ENCODE peak calls at places on chromosomes 5 and 9, in seven cellular contexts. One of them, this sample, is unnamed.

GRCh38 chr5:40681351-40682311 is 1.9 kb downstream of the PTGER4 start:
- DNase-seq in omental fat pad: no peak
- DNase-seq in CD8-positive, alpha-beta T cell: no peak
- DNase-seq in neural crest cell: peak
- DNase-seq in psoas muscle: peak
- DNase-seq in BJ: no peak
- DNase-seq in GM23338: peak
- DNase-seq in this sample: peak

GRCh38 chr5:763998-764781 is 20.3 kb downstream of the ZDHHC11B start:
- DNase-seq in omental fat pad: no peak
- DNase-seq in CD8-positive, alpha-beta T cell: no peak
- DNase-seq in neural crest cell: no peak
- DNase-seq in psoas muscle: peak
- DNase-seq in BJ: no peak
- DNase-seq in GM23338: no peak
- DNase-seq in this sample: no peak

GRCh38 chr9:37514999-37515398 is 29.3 kb downstream of the POLR1E start:
- DNase-seq in omental fat pad: no peak
- DNase-seq in CD8-positive, alpha-beta T cell: no peak
- DNase-seq in neural crest cell: no peak
- DNase-seq in psoas muscle: no peak
- DNase-seq in BJ: no peak
- DNase-seq in GM23338: no peak
- DNase-seq in this sample: no peak

GRCh38 chr5:55638455-55638854 is 73.7 kb downstream of the SLC38A9 start:
- DNase-seq in omental fat pad: no peak
- DNase-seq in CD8-positive, alpha-beta T cell: no peak
- DNase-seq in neural crest cell: no peak
- DNase-seq in psoas muscle: no peak
- DNase-seq in BJ: no peak
- DNase-seq in GM23338: no peak
- DNase-seq in this sample: no peak

GRCh38 chr5:36441215-36441614 is 139.5 kb upstream of the RANBP3L start:
- DNase-seq in omental fat pad: no peak
- DNase-seq in CD8-positive, alpha-beta T cell: no peak
- DNase-seq in neural crest cell: no peak
- DNase-seq in psoas muscle: no peak
- DNase-seq in BJ: no peak
- DNase-seq in GM23338: no peak
- DNase-seq in this sample: no peak

GRCh38 chr5:95725071-95725820 is 5.9 kb upstream of the RHOBTB3 start:
- DNase-seq in omental fat pad: no peak
- DNase-seq in CD8-positive, alpha-beta T cell: no peak
- DNase-seq in neural crest cell: no peak
- DNase-seq in psoas muscle: no peak
- DNase-seq in BJ: peak
- DNase-seq in GM23338: no peak
- DNase-seq in this sample: no peak

GRCh38 chr5:180824630-180825476 is 22.2 kb upstream of the MGAT1 start:
- DNase-seq in omental fat pad: no peak
- DNase-seq in CD8-positive, alpha-beta T cell: no peak
- DNase-seq in neural crest cell: no peak
- DNase-seq in psoas muscle: no peak
- DNase-seq in BJ: no peak
- DNase-seq in GM23338: no peak
- DNase-seq in this sample: no peak

GRCh38 chr5:1555011-1555807 is 31.4 kb upstream of the LPCAT1 start:
- DNase-seq in omental fat pad: no peak
- DNase-seq in CD8-positive, alpha-beta T cell: no peak
- DNase-seq in neural crest cell: no peak
- DNase-seq in psoas muscle: no peak
- DNase-seq in BJ: no peak
- DNase-seq in GM23338: no peak
- DNase-seq in this sample: no peak

GRCh38 chr5:110112355-110112754 is 422.6 kb downstream of the MAN2A1 start:
- DNase-seq in omental fat pad: no peak
- DNase-seq in CD8-positive, alpha-beta T cell: no peak
- DNase-seq in neural crest cell: no peak
- DNase-seq in psoas muscle: no peak
- DNase-seq in BJ: no peak
- DNase-seq in GM23338: no peak
- DNase-seq in this sample: no peak

GRCh38 chr9:122213102-122213588 is 15.6 kb downstream of the LHX6 start:
- DNase-seq in omental fat pad: no peak
- DNase-seq in CD8-positive, alpha-beta T cell: no peak
- DNase-seq in neural crest cell: no peak
- DNase-seq in psoas muscle: no peak
- DNase-seq in BJ: no peak
- DNase-seq in GM23338: no peak
- DNase-seq in this sample: no peak

GRCh38 chr9:138077126-138077525 is 199.5 kb downstream of the CACNA1B start:
- DNase-seq in omental fat pad: no peak
- DNase-seq in CD8-positive, alpha-beta T cell: no peak
- DNase-seq in neural crest cell: no peak
- DNase-seq in psoas muscle: no peak
- DNase-seq in BJ: no peak
- DNase-seq in GM23338: no peak
- DNase-seq in this sample: no peak

GRCh38 chr9:123318192-123318591 is 37.8 kb upstream of the CRB2 start:
- DNase-seq in omental fat pad: no peak
- DNase-seq in CD8-positive, alpha-beta T cell: no peak
- DNase-seq in neural crest cell: no peak
- DNase-seq in psoas muscle: no peak
- DNase-seq in BJ: no peak
- DNase-seq in GM23338: no peak
- DNase-seq in this sample: no peak

GRCh38 chr5:174736351-174736721 is 12.0 kb downstream of the MSX2 start:
- DNase-seq in omental fat pad: no peak
- DNase-seq in CD8-positive, alpha-beta T cell: no peak
- DNase-seq in neural crest cell: no peak
- DNase-seq in psoas muscle: no peak
- DNase-seq in BJ: peak
- DNase-seq in GM23338: no peak
- DNase-seq in this sample: no peak

GRCh38 chr9:20012232-20012631 is 223.4 kb upstream of the SLC24A2 start:
- DNase-seq in omental fat pad: no peak
- DNase-seq in CD8-positive, alpha-beta T cell: no peak
- DNase-seq in neural crest cell: no peak
- DNase-seq in psoas muscle: no peak
- DNase-seq in BJ: no peak
- DNase-seq in GM23338: no peak
- DNase-seq in this sample: no peak

GRCh38 chr9:70137577-70137976 is 93.9 kb downstream of the MAMDC2 start:
- DNase-seq in omental fat pad: no peak
- DNase-seq in CD8-positive, alpha-beta T cell: no peak
- DNase-seq in neural crest cell: no peak
- DNase-seq in psoas muscle: no peak
- DNase-seq in BJ: no peak
- DNase-seq in GM23338: no peak
- DNase-seq in this sample: no peak

GRCh38 chr5:139905401-139905800 is 109.8 kb downstream of the PSD2 start:
- DNase-seq in omental fat pad: no peak
- DNase-seq in CD8-positive, alpha-beta T cell: no peak
- DNase-seq in neural crest cell: no peak
- DNase-seq in psoas muscle: no peak
- DNase-seq in BJ: no peak
- DNase-seq in GM23338: no peak
- DNase-seq in this sample: no peak
- TF ChIP-seq CTCF in omental fat pad: no peak
- TF ChIP-seq CTCF in CD8-positive, alpha-beta T cell: no peak
- TF ChIP-seq CTCF in neural crest cell: no peak
- TF ChIP-seq CTCF in psoas muscle: no peak
- TF ChIP-seq CTCF in BJ: no peak
- TF ChIP-seq CTCF in GM23338: no peak
- TF ChIP-seq CTCF in this sample: no peak

GRCh38 chr5:135018457-135018856 is 15.6 kb downstream of the PITX1 start:
- DNase-seq in omental fat pad: no peak
- DNase-seq in CD8-positive, alpha-beta T cell: no peak
- DNase-seq in neural crest cell: no peak
- DNase-seq in psoas muscle: no peak
- DNase-seq in BJ: no peak
- DNase-seq in GM23338: no peak
- DNase-seq in this sample: no peak

GRCh38 chr5:135015942-135016341 is 18.1 kb downstream of the PITX1 start:
- DNase-seq in omental fat pad: no peak
- DNase-seq in CD8-positive, alpha-beta T cell: no peak
- DNase-seq in neural crest cell: no peak
- DNase-seq in psoas muscle: no peak
- DNase-seq in BJ: no peak
- DNase-seq in GM23338: no peak
- DNase-seq in this sample: no peak

GRCh38 chr5:135019314-135019713 is 14.7 kb downstream of the PITX1 start:
- DNase-seq in omental fat pad: no peak
- DNase-seq in CD8-positive, alpha-beta T cell: no peak
- DNase-seq in neural crest cell: no peak
- DNase-seq in psoas muscle: no peak
- DNase-seq in BJ: no peak
- DNase-seq in GM23338: peak
- DNase-seq in this sample: no peak

GRCh38 chr5:135016926-135017325 is 17.1 kb downstream of the PITX1 start:
- DNase-seq in omental fat pad: no peak
- DNase-seq in CD8-positive, alpha-beta T cell: no peak
- DNase-seq in neural crest cell: no peak
- DNase-seq in psoas muscle: no peak
- DNase-seq in BJ: no peak
- DNase-seq in GM23338: no peak
- DNase-seq in this sample: no peak

DNA sequence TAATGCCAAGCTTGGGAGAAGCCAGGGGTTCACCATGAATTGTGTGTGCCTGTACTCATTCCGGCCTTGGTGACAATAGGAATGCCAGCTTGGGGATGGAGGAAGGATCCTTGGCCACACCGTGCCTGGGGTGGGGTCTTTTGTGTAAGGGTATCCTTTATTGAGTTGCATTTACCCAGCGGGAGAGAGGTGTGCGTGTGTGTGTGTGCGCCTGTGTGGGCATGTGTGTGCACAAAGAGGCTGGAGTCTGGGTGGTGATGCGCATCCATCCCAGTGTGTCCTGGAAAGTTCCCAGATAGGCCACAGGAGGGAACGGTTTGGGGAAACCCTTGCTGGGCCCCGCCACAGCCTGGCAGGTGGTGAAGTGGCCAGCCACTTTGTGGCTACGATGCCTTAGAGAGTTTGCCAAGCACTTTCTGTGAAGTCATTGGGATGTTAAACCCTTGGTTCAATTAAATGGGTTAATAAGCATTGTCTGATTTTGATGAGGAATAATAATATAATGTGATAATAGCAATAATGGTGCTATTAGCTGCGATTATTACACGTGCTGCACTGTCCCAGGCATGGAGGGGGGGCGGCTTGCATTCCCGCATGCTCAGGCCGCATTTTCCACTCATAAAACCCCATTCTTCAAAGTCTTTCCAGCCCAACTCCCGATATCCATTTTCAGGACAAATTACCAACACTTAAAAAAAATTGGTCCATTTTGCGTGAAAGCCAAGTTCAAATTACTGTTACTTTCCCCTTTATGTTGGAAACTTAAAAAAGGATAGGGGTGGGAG is 13.7 kb downstream of the PITX1 start:
- DNase-seq in omental fat pad: no peak
- DNase-seq in CD8-positive, alpha-beta T cell: no peak
- DNase-seq in neural crest cell: no peak
- DNase-seq in psoas muscle: no peak
- DNase-seq in BJ: no peak
- DNase-seq in GM23338: no peak
- DNase-seq in this sample: peak
- TF ChIP-seq CTCF in omental fat pad: no peak
- TF ChIP-seq CTCF in CD8-positive, alpha-beta T cell: no peak
- TF ChIP-seq CTCF in neural crest cell: no peak
- TF ChIP-seq CTCF in psoas muscle: no peak
- TF ChIP-seq CTCF in BJ: no peak
- TF ChIP-seq CTCF in GM23338: no peak
- TF ChIP-seq CTCF in this sample: no peak

DNA sequence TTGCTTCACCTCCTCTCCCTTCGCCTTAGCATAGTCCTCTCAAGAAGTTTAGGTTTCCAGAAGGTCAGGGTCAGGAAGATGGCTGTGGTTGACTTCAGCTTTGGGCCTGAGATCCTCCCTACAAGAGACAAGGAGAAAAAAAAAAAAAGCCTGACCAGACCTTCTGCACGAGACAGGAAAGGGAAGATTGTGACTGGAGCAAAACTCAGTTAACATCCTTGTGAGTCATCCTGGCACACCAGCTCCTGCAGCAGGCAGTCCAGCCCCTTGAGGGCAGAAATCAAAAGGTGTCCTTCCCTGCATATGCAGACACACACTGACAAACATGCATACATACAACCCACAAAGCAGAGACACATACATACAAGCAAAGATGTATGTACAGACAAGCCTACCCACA is 18.0 kb upstream of the ENHO start:
- DNase-seq in omental fat pad: no peak
- DNase-seq in CD8-positive, alpha-beta T cell: no peak
- DNase-seq in neural crest cell: no peak
- DNase-seq in psoas muscle: no peak
- DNase-seq in BJ: no peak
- DNase-seq in GM23338: no peak
- DNase-seq in this sample: no peak
- TF ChIP-seq CTCF in omental fat pad: no peak
- TF ChIP-seq CTCF in CD8-positive, alpha-beta T cell: no peak
- TF ChIP-seq CTCF in neural crest cell: no peak
- TF ChIP-seq CTCF in psoas muscle: no peak
- TF ChIP-seq CTCF in BJ: no peak
- TF ChIP-seq CTCF in GM23338: no peak
- TF ChIP-seq CTCF in this sample: no peak

GRCh38 chr9:87708989-87709706 is 16.8 kb upstream of the CTSL start:
- DNase-seq in omental fat pad: no peak
- DNase-seq in CD8-positive, alpha-beta T cell: no peak
- DNase-seq in neural crest cell: no peak
- DNase-seq in psoas muscle: no peak
- DNase-seq in BJ: no peak
- DNase-seq in GM23338: no peak
- DNase-seq in this sample: no peak

GRCh38 chr9:87707805-87708500 is 18.0 kb upstream of the CTSL start:
- DNase-seq in omental fat pad: no peak
- DNase-seq in CD8-positive, alpha-beta T cell: no peak
- DNase-seq in neural crest cell: no peak
- DNase-seq in psoas muscle: no peak
- DNase-seq in BJ: no peak
- DNase-seq in GM23338: no peak
- DNase-seq in this sample: no peak

GRCh38 chr9:87703636-87704276 is 22.2 kb upstream of the CTSL start:
- DNase-seq in omental fat pad: no peak
- DNase-seq in CD8-positive, alpha-beta T cell: no peak
- DNase-seq in neural crest cell: no peak
- DNase-seq in psoas muscle: no peak
- DNase-seq in BJ: no peak
- DNase-seq in GM23338: no peak
- DNase-seq in this sample: no peak

GRCh38 chr9:87704342-87704741 is 21.6 kb upstream of the CTSL start:
- DNase-seq in omental fat pad: no peak
- DNase-seq in CD8-positive, alpha-beta T cell: no peak
- DNase-seq in neural crest cell: no peak
- DNase-seq in psoas muscle: no peak
- DNase-seq in BJ: no peak
- DNase-seq in GM23338: no peak
- DNase-seq in this sample: no peak

GRCh38 chr9:87706066-87706739 is 19.7 kb upstream of the CTSL start:
- DNase-seq in omental fat pad: no peak
- DNase-seq in CD8-positive, alpha-beta T cell: no peak
- DNase-seq in neural crest cell: no peak
- DNase-seq in psoas muscle: no peak
- DNase-seq in BJ: no peak
- DNase-seq in GM23338: no peak
- DNase-seq in this sample: no peak
- TF ChIP-seq CTCF in omental fat pad: no peak
- TF ChIP-seq CTCF in CD8-positive, alpha-beta T cell: no peak
- TF ChIP-seq CTCF in neural crest cell: no peak
- TF ChIP-seq CTCF in psoas muscle: no peak
- TF ChIP-seq CTCF in BJ: no peak
- TF ChIP-seq CTCF in GM23338: no peak
- TF ChIP-seq CTCF in this sample: no peak